ENCODE peak calls at places on chromosomes 16 and 17, in five cellular contexts. G is NCI-H1436, X is kidney tubule cell, H is head of caudate nucleus, W is ACHN. C is an unnamed sample.

GRCh38 chr17:35094902-35095301 is 24.8 kb downstream of the RAD51D start:
- DNase-seq in G (no peak), X (peak), H (no peak), W (peak), C (no peak)

GRCh38 chr16:87956771-87957279 is 5.6 kb downstream of the BANP start:
- DNase-seq in G (no peak), X (peak), H (no peak), W (peak), C (no peak)

GRCh38 chr17:69012895-69013805 is 47.6 kb downstream of the ABCA9 start:
- DNase-seq in G (no peak), X (peak), H (no peak), W (no peak), C (no peak)

GRCh38 chr17:32348483-32348800 is 1.5 kb upstream of the ZNF207 start:
- DNase-seq in G (no peak), X (no peak), H (no peak), W (no peak), C (no peak)

GRCh38 chr17:72771734-72772133 is 320.8 kb downstream of the SLC39A11 start:
- DNase-seq in G (no peak), X (no peak), H (no peak), W (no peak), C (no peak)

GRCh38 chr17:80187090-80187489 is 17.3 kb downstream of the CARD14 start:
- DNase-seq in G (no peak), X (no peak), H (no peak), W (no peak), C (no peak)

GRCh38 chr16:3574195-3574594 is 3.0 kb downstream of the NLRC3 start:
- DNase-seq in G (no peak), X (no peak), H (no peak), W (no peak), C (no peak)

GRCh38 chr17:80539022-80539421 is 5.6 kb upstream of the RPTOR start:
- DNase-seq in G (no peak), X (no peak), H (no peak), W (no peak), C (no peak)

GRCh38 chr16:53090591-53091507 is 36.1 kb downstream of the CHD9 start:
- DNase-seq in G (no peak), X (peak), H (peak), W (no peak), C (no peak)

GRCh38 chr17:9513266-9513665 is 62.4 kb downstream of the STX8 start:
- DNase-seq in G (no peak), X (no peak), H (no peak), W (no peak), C (no peak)

C was measured in NCI-H774.